ENCODE peak calls at places on chromosomes 4 and X, in six cellular contexts. H is LoVo; J is heart left ventricle; W is LHCN-M2; Q is A673; B is stimulated activated CD4-positive, alpha-beta T cell treated with anti-CD3 and anti-CD28 coated beads, Interleukin-12 subunit alpha, Interleukin-12 subunit beta, amount 100 ng/mL, for 24 hours. V is an unnamed sample.

GRCh38 chr4:183244506-183244905 is 75.6 kb downstream of the CLDN22 start:
- DNase-seq in H (no peak), J (no peak), W (no peak), Q (no peak), B (no peak), V (no peak)

GRCh38 chr4:70913947-70914445 is 11.8 kb downstream of the MOB1B start:
- DNase-seq in H (no peak), J (no peak), W (no peak), Q (no peak), B (no peak), V (no peak)

GRCh38 chr4:110808371-110808878 is 185.5 kb upstream of the PITX2 start:
- DNase-seq in H (peak; percentile 31), J (no peak), W (peak; percentile 55), Q (peak; percentile 41), B (no peak), V (no peak)

GRCh38 chr4:128686032-128686465 is 123.5 kb upstream of the JADE1 start:
- DNase-seq in H (no peak), J (no peak), W (no peak), Q (no peak), B (no peak), V (no peak)

GRCh38 chr4:13990596-13991589 is 363.4 kb upstream of the BOD1L1 start:
- DNase-seq in H (peak; percentile 25), J (no peak), W (peak; percentile 77), Q (peak; percentile 15), B (no peak), V (no peak)

GRCh38 chr4:140239311-140239710 is 85.3 kb upstream of the MAML3 start:
- DNase-seq in H (no peak), J (no peak), W (no peak), Q (no peak), B (no peak), V (no peak)

GRCh38 chrX:40199704-40200103 is 101.9 kb upstream of the BCOR start:
- DNase-seq in H (no peak), J (no peak), W (no peak), Q (no peak), B (no peak), V (no peak)

GRCh38 chrX:44946771-44947170 is 73.8 kb downstream of the KDM6A start:
- DNase-seq in H (no peak), J (no peak), W (peak; percentile 28), Q (peak; percentile 29), B (no peak), V (no peak)

GRCh38 chr4:102560115-102560514 is 59.0 kb downstream of the NFKB1 start:
- DNase-seq in H (no peak), J (no peak), W (no peak), Q (no peak), B (no peak), V (no peak)

V was measured in SK-N-MC.